ENCODE peak calls at places on chromosomes 6 and 20, in eight cellular contexts. J is NCI-H510A treated with DMSO at 0.1 percent for 48 hours; W is nucleus accumbens; N is HTR-8/SVneo; T is COR-L47; I is renal cortical epithelial cell; E is stimulated activated naive CD8-positive, alpha-beta T cell treated with anti-CD3 and anti-CD28 coated beads, Interleukin-15, amount 100 ng/mL, for 72 hours; C is effector memory CD8-positive, alpha-beta T cell. Q is an unnamed sample.

GRCh38 chr6:118813795-118814194 is 80.2 kb upstream of the ASF1A start:
- DNase-seq in W (no peak), E (peak; percentile 20), C (no peak), J (no peak), I (peak; percentile 62), N (no peak), T (no peak), Q (no peak)

GRCh38 chr6:163507965-163508364 is 93.4 kb downstream of the QKI start:
- DNase-seq in T (no peak), E (no peak), J (no peak), N (no peak), I (no peak), W (no peak), C (no peak), Q (no peak)

GRCh38 chr20:19944772-19945459 is 72.2 kb upstream of the NAA20 start:
- DNase-seq in T (no peak), C (no peak), W (no peak), E (no peak), I (peak; percentile 59), N (no peak), J (no peak), Q (no peak)

GRCh38 chr20:4130404-4131189 is 115.2 kb upstream of the RNF24 start:
- DNase-seq in I (peak; percentile 88), N (no peak), E (peak; percentile 55), W (no peak), J (no peak), T (no peak), C (no peak), Q (peak; percentile 63)

GRCh38 chr6:106339334-106340029 is 13.9 kb upstream of the ATG5 start:
- DNase-seq in I (peak; percentile 89), N (peak; percentile 75), E (peak; percentile 52), J (peak; percentile 81), T (no peak), C (peak; percentile 20), W (peak; percentile 1), Q (no peak)

GRCh38 chr6:5130135-5130866 is 45.2 kb downstream of the PPP1R3G start:
- DNase-seq in E (no peak), J (no peak), C (no peak), T (no peak), N (no peak), I (no peak), W (no peak), Q (no peak)

GRCh38 chr6:144712541-144712940 is 427.4 kb downstream of the UTRN start:
- DNase-seq in N (no peak), W (no peak), C (no peak), E (no peak), T (no peak), I (no peak), J (no peak), Q (no peak)

GRCh38 chr6:22558288-22558882 is 11.0 kb upstream of the HDGFL1 start:
- DNase-seq in E (no peak), C (no peak), I (no peak), J (no peak), T (no peak), W (no peak), N (no peak), Q (no peak)

GRCh38 chr6:24274441-24275083 is 83.3 kb downstream of the DCDC2 start:
- DNase-seq in I (no peak), W (no peak), C (no peak), J (peak; percentile 8), N (peak; percentile 18), T (no peak), E (no peak), Q (no peak)

GRCh38 chr20:32582659-32583580 is 2.2 kb downstream of the NOL4L start:
- DNase-seq in T (no peak), E (peak; percentile 28), I (no peak), W (peak; percentile 54), N (no peak), C (no peak), J (no peak), Q (no peak)

GRCh38 chr6:167140589-167141474 is 16.9 kb downstream of the GPR31 start:
- DNase-seq in T (no peak), W (no peak), J (no peak), C (no peak), E (no peak), N (no peak), I (no peak), Q (no peak)

GRCh38 chr6:7311920-7312615 is 931 bp downstream of the SSR1 start:
- DNase-seq in J (no peak), C (no peak), T (no peak), I (peak; percentile 23), N (no peak), W (no peak), E (no peak), Q (no peak)

GRCh38 chr6:5173862-5174643 is 86.7 kb downstream of the LYRM4 start:
- DNase-seq in E (peak; percentile 73), T (peak; percentile 15), N (no peak), C (peak; percentile 28), I (no peak), W (no peak), J (peak; percentile 65), Q (peak; percentile 72)

GRCh38 chr20:17612287-17612974 is 42.6 kb downstream of the DSTN start:
- DNase-seq in I (no peak), C (peak; percentile 70), N (no peak), T (no peak), E (peak; percentile 52), J (no peak), W (no peak), Q (peak; percentile 65)

GRCh38 chr20:33370296-33370695 is 31.0 kb downstream of the CDK5RAP1 start:
- DNase-seq in C (peak; percentile 77), E (no peak), T (no peak), J (peak; percentile 67), W (no peak), N (no peak), I (peak; percentile 81), Q (no peak)

GRCh38 chr6:33443619-33444504 is 10.5 kb upstream of the ZBTB9 start:
- DNase-seq in W (no peak), C (no peak), J (no peak), N (no peak), I (no peak), T (no peak), E (no peak), Q (no peak)

GRCh38 chr6:31660998-31661866 is 654 bp upstream of the C6orf47 start:
- DNase-seq in J (no peak), T (no peak), I (peak; percentile 41), C (no peak), W (no peak), E (no peak), N (no peak), Q (no peak)

GRCh38 chr6:51865176-51865575 is 222.2 kb downstream of the PKHD1 start:
- DNase-seq in J (no peak), E (no peak), C (no peak), W (no peak), T (no peak), N (no peak), I (no peak), Q (no peak)

GRCh38 chr6:100088009-100088408 is 94.0 kb upstream of the MCHR2 start:
- DNase-seq in C (no peak), J (no peak), T (no peak), N (no peak), I (peak; percentile 68), E (no peak), W (no peak), Q (no peak)

GRCh38 chr6:22966711-22967110 is 397.3 kb downstream of the HDGFL1 start:
- DNase-seq in E (no peak), W (no peak), J (no peak), I (no peak), C (no peak), T (peak; percentile 37), N (no peak), Q (no peak)

GRCh38 chr6:9250852-9251251 is 815.5 kb upstream of the SLC35B3 start:
- DNase-seq in J (peak; percentile 8), C (no peak), N (peak; percentile 41), I (peak; percentile 57), E (no peak), T (peak; percentile 87), W (no peak), Q (peak; percentile 46)

GRCh38 chr6:138605958-138606357 is 106.7 kb upstream of the NHSL1 start:
- DNase-seq in W (no peak), I (no peak), C (no peak), E (no peak), J (no peak), N (no peak), T (no peak), Q (no peak)

GRCh38 chr6:16929814-16930213 is 168.6 kb upstream of the ATXN1 start:
- DNase-seq in I (peak; percentile 11), E (no peak), C (no peak), N (no peak), J (no peak), W (no peak), T (no peak), Q (no peak)

GRCh38 chr6:14211596-14211961 is 94.0 kb downstream of the CD83 start:
- DNase-seq in E (no peak), N (peak; percentile 19), W (no peak), C (no peak), I (no peak), T (no peak), J (peak; percentile 22), Q (peak; percentile 70)

GRCh38 chr6:2166717-2167116 is 78.7 kb downstream of the GMDS start:
- DNase-seq in T (no peak), E (no peak), C (no peak), J (no peak), I (peak; percentile 89), W (no peak), N (no peak), Q (no peak)

GRCh38 chr20:50296450-50297375 is 106.1 kb downstream of the CEBPB start:
- DNase-seq in C (no peak), T (no peak), E (no peak), I (no peak), W (no peak), N (no peak), J (no peak), Q (peak; percentile 63)

GRCh38 chr6:149861603-149862423 is 2.3 kb downstream of the LRP11 start:
- DNase-seq in N (no peak), C (no peak), T (no peak), J (no peak), I (no peak), E (no peak), W (no peak), Q (no peak)

GRCh38 chr6:79546186-79546585 is 9.0 kb upstream of the LCA5 start:
- DNase-seq in T (no peak), J (no peak), E (no peak), C (no peak), N (no peak), I (peak; percentile 54), W (no peak), Q (no peak)

GRCh38 chr6:22877946-22878705 is 308.8 kb downstream of the HDGFL1 start:
- DNase-seq in I (peak; percentile 61), W (no peak), N (no peak), T (no peak), C (no peak), J (no peak), E (no peak), Q (no peak)

GRCh38 chr20:47126374-47126705 is 230.2 kb downstream of the ZMYND8 start:
- DNase-seq in E (no peak), N (no peak), J (no peak), I (no peak), C (no peak), T (no peak), W (no peak), Q (no peak)